ENCODE peak calls at places on chromosomes 1 and 21, in ten cellular contexts. K is sigmoid colon, E is endothelial cell of umbilical vein, Y is HepG2, L is esophagus muscularis mucosa, G is HCT116, N is GM12891, R is K562, X is stomach, V is HL-60. T is an unnamed sample.

GRCh38 chr1:83942914-83943313 is 56.0 kb downstream of the TTLL7 start:
- DNase-seq in K (no peak), E (no peak), Y (no peak), L (no peak), G (no peak), N (no peak), R (no peak), X (no peak), V (no peak), T (peak)

GRCh38 chr1:206538901-206539655 is 31.7 kb downstream of the RASSF5 start:
- DNase-seq in K (no peak), E (no peak), Y (no peak), L (no peak), G (no peak), N (no peak), R (no peak), X (no peak), V (no peak), T (no peak)

GRCh38 chr1:157151068-157151467 is 12.9 kb upstream of the ETV3 start:
- DNase-seq in K (no peak), E (no peak), Y (no peak), L (no peak), G (no peak), N (no peak), R (no peak), X (no peak), V (no peak), T (no peak)

GRCh38 chr1:55225228-55225627 is 10.1 kb upstream of the USP24 start:
- DNase-seq in K (no peak), E (no peak), Y (no peak), L (no peak), G (no peak), N (no peak), R (no peak), X (no peak), V (no peak), T (peak)

GRCh38 chr1:143691400-143691891 is 280.3 kb downstream of the FAM72C start:
- DNase-seq in K (no peak), E (no peak), Y (peak), L (no peak), G (peak), N (no peak), R (no peak), X (no peak), V (no peak), T (peak)

GRCh38 chr1:43540653-43541071 is 10.0 kb downstream of the PTPRF start:
- DNase-seq in K (no peak), E (peak), Y (no peak), L (no peak), G (no peak), N (no peak), R (no peak), X (no peak), V (no peak), T (no peak)

GRCh38 chr1:203444077-203444683 is 31.4 kb upstream of the PRELP start:
- DNase-seq in K (peak), E (no peak), Y (no peak), L (no peak), G (no peak), N (no peak), R (no peak), X (no peak), V (no peak), T (no peak)

GRCh38 chr21:31397939-31398338 is 53.9 kb upstream of the TIAM1 start:
- DNase-seq in K (no peak), E (no peak), Y (no peak), L (no peak), G (no peak), N (no peak), R (no peak), X (no peak), V (no peak), T (no peak)

GRCh38 chr1:67540733-67541125 is 110.5 kb upstream of the SERBP1 start:
- DNase-seq in K (no peak), E (no peak), Y (no peak), L (no peak), G (no peak), N (no peak), R (no peak), X (no peak), V (no peak), T (no peak)

GRCh38 chr21:44428281-44428942 is 26.9 kb upstream of the LRRC3 start:
- DNase-seq in K (peak), E (no peak), Y (peak), L (no peak), G (peak), N (no peak), R (peak), X (peak), V (peak), T (peak)

GRCh38 chr1:44421374-44422028 is 16.4 kb downstream of the RNF220 start:
- DNase-seq in K (no peak), E (no peak), Y (no peak), L (no peak), G (no peak), N (no peak), R (no peak), X (no peak), V (no peak), T (no peak)

GRCh38 chr1:94271373-94271772 is 34.0 kb upstream of the ARHGAP29 start:
- DNase-seq in K (no peak), E (no peak), Y (no peak), L (no peak), G (no peak), N (no peak), R (no peak), X (no peak), V (no peak), T (no peak)

GRCh38 chr1:25343872-25344271 is 5.7 kb downstream of the TMEM50A start:
- DNase-seq in K (no peak), E (no peak), Y (no peak), L (no peak), G (peak), N (no peak), R (no peak), X (no peak), V (no peak), T (no peak)

GRCh38 chr1:58901008-58901407 is 117.2 kb upstream of the JUN start:
- DNase-seq in K (no peak), E (no peak), Y (peak), L (peak), G (no peak), N (no peak), R (no peak), X (no peak), V (no peak), T (no peak)

GRCh38 chr1:211327341-211327921 is 798 bp downstream of the TRAF5 start:
- DNase-seq in K (no peak), E (peak), Y (no peak), L (no peak), G (no peak), N (no peak), R (no peak), X (no peak), V (no peak), T (peak)

GRCh38 chr21:37829043-37829442 is 87.2 kb downstream of the KCNJ6 start:
- DNase-seq in K (no peak), E (no peak), Y (no peak), L (no peak), G (no peak), N (no peak), R (no peak), X (no peak), V (peak), T (no peak)

GRCh38 chr21:46664316-46664995 is 29.0 kb downstream of the PRMT2 start:
- DNase-seq in K (no peak), E (no peak), Y (no peak), L (no peak), G (no peak), N (no peak), R (no peak), X (no peak), V (no peak), T (no peak)

GRCh38 chr1:247964933-247965332 is at the start of gene OR2AK2:
- DNase-seq in K (no peak), E (no peak), Y (no peak), L (no peak), G (no peak), N (no peak), R (no peak), X (no peak), V (no peak), T (no peak)

GRCh38 chr1:219798283-219799030 is 129.9 kb downstream of the SLC30A10 start:
- DNase-seq in K (no peak), E (no peak), Y (no peak), L (no peak), G (no peak), N (no peak), R (no peak), X (no peak), V (no peak), T (no peak)
- TF ChIP-seq POLR2AphosphoS5 in K (no peak), E (no peak), Y (no peak), L (no peak), G (no peak), N (no peak), R (no peak), X (no peak), V (no peak), T (no peak)

GRCh38 chr1:3127738-3128137 is 58.7 kb downstream of the PRDM16 start:
- DNase-seq in K (no peak), E (no peak), Y (no peak), L (no peak), G (no peak), N (no peak), R (no peak), X (no peak), V (no peak), T (no peak)
- TF ChIP-seq POLR2AphosphoS5 in K (no peak), E (no peak), Y (no peak), L (no peak), G (no peak), N (no peak), R (no peak), X (no peak), V (no peak), T (no peak)

GRCh38 chr1:30694248-30695175 is 28.9 kb downstream of the MATN1 start:
- DNase-seq in K (peak), E (no peak), Y (no peak), L (no peak), G (no peak), N (no peak), R (no peak), X (no peak), V (no peak), T (no peak)

GRCh38 chr1:30696831-30697230 is 26.6 kb downstream of the MATN1 start:
- DNase-seq in K (peak), E (no peak), Y (no peak), L (no peak), G (no peak), N (no peak), R (no peak), X (no peak), V (no peak), T (no peak)

GRCh38 chr1:30697571-30697970 is 25.8 kb downstream of the MATN1 start:
- DNase-seq in K (peak), E (no peak), Y (no peak), L (no peak), G (no peak), N (no peak), R (no peak), X (no peak), V (no peak), T (no peak)

GRCh38 chr1:30693820-30694219 is 29.6 kb downstream of the MATN1 start:
- DNase-seq in K (peak), E (no peak), Y (no peak), L (no peak), G (no peak), N (no peak), R (no peak), X (no peak), V (no peak), T (no peak)

GRCh38 chr1:30695481-30695880 is 27.9 kb downstream of the MATN1 start:
- DNase-seq in K (peak), E (no peak), Y (no peak), L (no peak), G (no peak), N (no peak), R (no peak), X (no peak), V (no peak), T (no peak)
- TF ChIP-seq POLR2AphosphoS5 in K (peak), E (no peak), Y (no peak), L (no peak), G (no peak), N (no peak), R (no peak), X (no peak), V (no peak), T (no peak)

DNA sequence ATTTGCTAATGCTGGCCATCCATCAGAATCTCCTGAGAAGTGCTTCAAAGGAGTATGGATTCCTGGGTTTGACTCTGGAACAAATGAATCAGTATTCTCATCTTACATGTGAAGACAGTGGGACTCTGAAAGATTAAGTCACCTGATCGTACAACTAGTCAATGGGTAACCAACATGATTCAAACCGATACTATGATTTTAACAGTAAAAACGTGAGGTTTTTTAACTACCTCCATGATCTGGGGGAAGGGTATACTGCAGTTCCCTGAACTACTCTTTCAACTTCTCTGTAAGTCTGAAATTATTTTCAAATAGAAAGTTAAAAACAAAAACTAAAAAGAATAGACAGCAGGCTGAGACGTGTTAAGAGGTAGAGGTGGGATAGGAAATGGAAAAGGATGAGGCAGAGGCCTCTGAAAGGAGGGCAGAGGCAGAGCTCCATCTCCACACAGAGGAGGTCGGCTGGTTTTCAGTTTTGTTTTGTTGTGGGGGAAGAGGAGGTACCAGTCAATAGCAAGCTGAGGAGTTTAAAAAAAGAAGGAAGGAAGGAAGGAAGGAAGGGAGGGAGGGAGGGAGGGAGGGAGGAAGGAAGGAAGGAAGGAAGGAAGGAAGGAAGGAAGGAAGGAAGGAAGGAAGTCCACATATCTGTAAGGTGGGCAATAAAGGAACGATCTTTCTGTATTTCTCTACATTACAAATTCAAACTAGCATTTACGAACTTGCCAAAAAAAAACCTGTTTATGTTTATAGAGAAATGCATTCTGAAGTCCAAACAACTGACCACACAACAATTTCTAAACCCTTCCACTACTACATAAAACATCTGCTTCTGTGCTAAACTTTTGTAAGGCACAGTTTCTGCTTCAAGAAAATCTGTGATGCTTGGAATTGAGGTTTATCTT is 213.1 kb downstream of the RERE start:
- DNase-seq in K (no peak), E (no peak), Y (no peak), L (no peak), G (no peak), N (peak), R (no peak), X (no peak), V (no peak), T (no peak)
- TF ChIP-seq POLR2AphosphoS5 in K (no peak), E (no peak), Y (no peak), L (no peak), G (no peak), N (no peak), R (no peak), X (no peak), V (no peak), T (no peak)

GRCh38 chr1:116558140-116558549 is 12.7 kb downstream of the CD58 start:
- DNase-seq in K (no peak), E (no peak), Y (no peak), L (peak), G (no peak), N (no peak), R (no peak), X (no peak), V (no peak), T (no peak)
- TF ChIP-seq POLR2AphosphoS5 in K (no peak), E (no peak), Y (no peak), L (no peak), G (no peak), N (peak), R (no peak), X (no peak), V (no peak), T (no peak)

GRCh38 chr21:42474043-42474831 is 21.8 kb downstream of the RSPH1 start:
- DNase-seq in K (no peak), E (peak), Y (peak), L (no peak), G (peak), N (no peak), R (no peak), X (peak), V (no peak), T (peak)
- TF ChIP-seq POLR2AphosphoS5 in K (no peak), E (peak), Y (no peak), L (no peak), G (peak), N (no peak), R (no peak), X (peak), V (no peak), T (no peak)

GRCh38 chr1:235129774-235130570 is 1.3 kb upstream of the TOMM20 start:
- DNase-seq in K (no peak), E (no peak), Y (peak), L (peak), G (no peak), N (no peak), R (no peak), X (no peak), V (no peak), T (peak)
- TF ChIP-seq POLR2AphosphoS5 in K (no peak), E (no peak), Y (peak), L (no peak), G (no peak), N (peak), R (no peak), X (no peak), V (no peak), T (peak)

GRCh38 chr1:183070923-183071618 is 47.9 kb downstream of the LAMC1 start:
- DNase-seq in K (no peak), E (peak), Y (peak), L (no peak), G (no peak), N (peak), R (no peak), X (no peak), V (no peak), T (peak)
- TF ChIP-seq POLR2AphosphoS5 in K (no peak), E (peak), Y (no peak), L (no peak), G (no peak), N (no peak), R (no peak), X (peak), V (no peak), T (no peak)

DNA sequence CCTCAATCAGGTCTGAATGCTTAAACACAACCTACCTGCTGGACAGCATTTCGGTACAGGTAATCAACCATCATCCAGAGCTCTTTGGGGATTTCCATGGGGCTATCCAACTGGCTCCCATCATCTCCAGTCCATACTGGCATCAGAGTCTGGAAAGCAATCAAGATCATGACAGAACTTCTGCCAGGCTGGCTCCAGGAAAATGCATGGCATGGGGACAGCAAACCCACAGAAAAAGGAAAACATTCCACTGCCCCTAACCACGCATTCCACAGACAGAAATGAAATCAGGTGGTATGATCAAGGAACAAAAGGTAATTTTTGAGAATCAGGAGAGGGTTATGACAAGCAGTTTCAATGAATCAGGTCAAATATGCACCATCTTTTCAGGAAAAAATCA is 9.1 kb upstream of the MTF1 start:
- DNase-seq in K (no peak), E (no peak), Y (no peak), L (no peak), G (no peak), N (no peak), R (no peak), X (no peak), V (no peak), T (no peak)
- TF ChIP-seq POLR2AphosphoS5 in K (no peak), E (no peak), Y (no peak), L (no peak), G (no peak), N (no peak), R (no peak), X (no peak), V (no peak), T (no peak)

T was measured in GM23338.